ENCODE peak calls at places on chromosomes 7 and 10, in six cellular contexts. C is K562, M is SK-N-SH, J is HCT116, R is GM12878, F is H1. L is an unnamed sample.

GRCh38 chr10:99558708-99559107 is 26.0 kb downstream of the NKX2-3 start:
- DNase-seq in C (no peak), M (no peak), J (no peak), R (no peak), F (no peak), L (no peak)

GRCh38 chr7:111041577-111041976 is 49.4 kb upstream of the LRRN3 start:
- DNase-seq in C (no peak), M (no peak), J (no peak), R (no peak), F (no peak), L (no peak)

GRCh38 chr7:43824963-43825362 is 44.4 kb downstream of the MRPS24 start:
- DNase-seq in C (no peak), M (no peak), J (no peak), R (no peak), F (no peak), L (no peak)

GRCh38 chr10:16996530-16996964 is 133.1 kb downstream of the CUBN start:
- DNase-seq in C (peak), M (no peak), J (no peak), R (no peak), F (no peak), L (no peak)

GRCh38 chr10:79403441-79404230 is 41.8 kb downstream of the ZCCHC24 start:
- DNase-seq in C (no peak), M (no peak), J (no peak), R (no peak), F (no peak), L (no peak)

GRCh38 chr7:45240926-45241325 is 83.3 kb downstream of the RAMP3 start:
- DNase-seq in C (no peak), M (no peak), J (no peak), R (no peak), F (no peak), L (no peak)

GRCh38 chr10:100847440-100847839 is 65.3 kb upstream of the SLF2 start:
- DNase-seq in C (no peak), M (no peak), J (peak), R (no peak), F (no peak), L (no peak)

GRCh38 chr7:55649238-55649637 is 76.9 kb upstream of the VOPP1 start:
- DNase-seq in C (no peak), M (no peak), J (no peak), R (no peak), F (no peak), L (no peak)

GRCh38 chr7:112211348-112211907 is 4.9 kb downstream of the ZNF277 start:
- DNase-seq in C (no peak), M (no peak), J (no peak), R (no peak), F (no peak), L (peak)

GRCh38 chr10:1410469-1411395 is 326.6 kb downstream of the ADARB2 start:
- DNase-seq in C (no peak), M (no peak), J (no peak), R (no peak), F (no peak), L (no peak)

GRCh38 chr10:8365935-8366911 is 311.7 kb downstream of the GATA3 start:
- DNase-seq in C (no peak), M (no peak), J (no peak), R (peak), F (peak), L (no peak)

GRCh38 chr7:147279951-147280350 is 1163.3 kb downstream of the CNTNAP2 start:
- DNase-seq in C (no peak), M (no peak), J (no peak), R (no peak), F (no peak), L (no peak)

DNA sequence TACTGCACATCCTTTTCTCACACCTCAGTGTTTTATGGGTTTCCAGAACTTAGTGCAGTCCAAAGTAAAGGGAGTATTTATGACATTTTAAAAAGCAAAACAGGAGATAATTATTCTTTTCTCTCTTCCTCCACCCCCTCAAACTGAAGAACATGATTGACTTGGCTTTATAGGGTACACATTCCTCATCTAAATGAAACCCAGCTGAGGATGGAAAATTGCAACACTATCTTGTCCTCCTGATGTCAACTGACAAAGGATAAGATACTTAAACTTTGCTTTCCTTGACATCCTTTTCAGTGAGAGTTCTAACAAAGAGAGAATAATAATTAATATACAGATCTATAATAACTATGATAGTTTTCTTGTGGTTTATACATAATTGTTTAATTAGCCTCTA is 299.1 kb downstream of the BBS9 start:
- DNase-seq in C (no peak), M (no peak), J (no peak), R (no peak), F (no peak), L (no peak)
- TF ChIP-seq JUND in C (no peak), M (no peak), J (no peak), R (no peak), F (no peak), L (no peak)

GRCh38 chr7:107345898-107346297 is 124.0 kb upstream of the GPR22 start:
- DNase-seq in C (no peak), M (no peak), J (no peak), R (no peak), F (no peak), L (no peak)

GRCh38 chr7:107344799-107345198 is 125.1 kb upstream of the GPR22 start:
- DNase-seq in C (no peak), M (no peak), J (no peak), R (no peak), F (no peak), L (no peak)

GRCh38 chr7:107344286-107344685 is 125.6 kb upstream of the GPR22 start:
- DNase-seq in C (no peak), M (no peak), J (no peak), R (no peak), F (no peak), L (no peak)
- TF ChIP-seq JUND in C (no peak), M (no peak), J (no peak), R (no peak), F (no peak), L (no peak)

GRCh38 chr7:91778416-91778815 is 102.1 kb downstream of the MTERF1 start:
- DNase-seq in C (no peak), M (no peak), J (no peak), R (no peak), F (no peak), L (no peak)
- TF ChIP-seq JUND in C (no peak), M (no peak), J (no peak), R (no peak), F (no peak), L (no peak)

GRCh38 chr10:129854796-129855705 is 109.0 kb downstream of the EBF3 start:
- DNase-seq in C (no peak), M (no peak), J (no peak), R (no peak), F (no peak), L (no peak)
- TF ChIP-seq JUND in C (no peak), M (no peak), J (no peak), R (no peak), F (no peak), L (no peak)

DNA sequence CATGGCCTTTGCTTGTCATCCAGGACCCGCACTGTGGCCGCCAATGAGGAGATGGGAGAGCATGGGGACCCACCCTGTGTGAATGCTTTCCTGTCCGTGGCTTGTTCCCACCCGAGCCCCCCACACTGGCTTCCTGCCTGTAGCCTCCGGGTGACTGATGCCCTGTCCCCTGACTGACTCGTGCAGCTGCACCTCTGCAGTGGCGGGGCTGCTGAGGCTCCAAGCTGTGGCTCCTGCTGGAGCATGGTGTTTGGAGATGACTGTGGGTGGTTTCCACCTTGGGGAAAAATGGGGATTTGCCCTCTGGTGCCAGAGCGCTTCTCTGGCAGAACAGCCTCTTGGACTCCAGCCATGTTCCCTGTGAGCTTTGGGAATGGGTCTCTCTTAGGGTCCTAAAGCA is 2.1 kb downstream of the CAMK1D start:
- DNase-seq in C (no peak), M (no peak), J (no peak), R (no peak), F (no peak), L (no peak)
- TF ChIP-seq JUND in C (no peak), M (no peak), J (no peak), R (no peak), F (no peak), L (no peak)

DNA sequence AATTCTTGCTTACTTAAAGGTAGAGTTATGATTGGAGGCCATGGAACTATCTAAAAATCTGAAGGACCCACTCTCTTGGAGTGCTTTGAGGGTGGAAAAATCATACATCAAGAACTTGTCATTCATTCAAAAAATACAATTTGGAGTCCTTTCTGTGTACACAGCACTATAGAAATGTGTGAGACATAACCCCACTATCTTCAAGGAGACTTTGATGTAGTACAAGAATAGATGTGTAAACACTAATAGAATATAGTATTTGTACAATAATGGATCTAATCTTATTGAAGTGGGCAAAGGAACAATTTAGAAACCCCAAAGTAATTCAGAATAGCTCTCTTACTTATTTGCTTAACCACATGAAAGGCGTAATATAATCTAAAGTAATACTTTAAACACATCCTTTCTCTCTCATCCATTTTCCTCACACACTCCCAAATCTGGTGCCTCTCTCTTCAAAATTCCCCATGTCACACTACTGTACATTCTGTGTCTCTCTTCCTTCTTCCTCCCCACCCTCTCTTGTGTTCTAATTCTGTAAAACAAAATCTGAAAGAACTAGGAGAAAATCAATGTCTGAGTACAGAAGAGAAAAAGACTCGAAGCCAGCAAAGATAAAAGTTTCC is 166.7 kb downstream of the DNAJB9 start:
- DNase-seq in C (no peak), M (no peak), J (no peak), R (no peak), F (no peak), L (no peak)
- TF ChIP-seq JUND in C (no peak), M (no peak), J (no peak), R (no peak), F (no peak), L (no peak)

DNA sequence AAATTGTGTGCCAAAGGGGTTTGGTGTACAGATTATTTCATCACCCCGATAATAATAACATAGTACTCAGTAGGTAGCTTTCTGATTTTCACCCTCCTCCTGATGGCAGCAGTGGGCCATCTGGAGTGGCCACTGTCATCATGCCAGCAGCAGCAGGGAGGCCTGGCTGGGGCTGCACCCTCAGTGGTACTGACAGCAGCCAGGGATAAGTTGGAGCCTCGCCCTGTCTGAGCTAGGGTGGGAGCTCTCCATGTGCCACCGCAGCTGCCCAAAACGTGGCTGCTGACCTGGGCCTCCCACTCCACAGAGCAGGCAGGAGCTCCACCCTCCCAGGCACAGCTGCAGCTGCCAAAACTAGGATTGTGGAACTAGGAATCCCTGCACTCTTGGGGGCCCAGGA is 700.8 kb upstream of the KCND2 start:
- DNase-seq in C (no peak), M (no peak), J (no peak), R (no peak), F (no peak), L (no peak)
- TF ChIP-seq JUND in C (no peak), M (no peak), J (no peak), R (no peak), F (no peak), L (no peak)

L was measured in T47D.